ENCODE peak calls at places on chromosomes 13 and 19, in five cellular contexts. N, R, X, Q and K are unnamed samples.

GRCh38 chr19:50718255-50719118 is 1.1 kb downstream of the SHANK1 start:
- DNase-seq in N (no peak), R (no peak), X (no peak), Q (no peak), K (no peak)

GRCh38 chr13:98809345-98809777 is 56.9 kb upstream of the SLC15A1 start:
- DNase-seq in N (no peak), R (no peak), X (no peak), Q (peak), K (no peak)

GRCh38 chr13:113962975-113963374 is 10.9 kb downstream of the C13orf46 start:
- DNase-seq in N (no peak), R (no peak), X (no peak), Q (no peak), K (no peak)

GRCh38 chr13:38636106-38636505 is 50.8 kb upstream of the FREM2 start:
- DNase-seq in N (no peak), R (no peak), X (no peak), Q (no peak), K (no peak)

GRCh38 chr19:29610574-29611271 is 4.6 kb downstream of the POP4 start:
- DNase-seq in N (peak), R (peak), X (peak), Q (peak), K (peak)

GRCh38 chr13:75872970-75873369 is 236.8 kb downstream of the LMO7 start:
- DNase-seq in N (no peak), R (no peak), X (no peak), Q (no peak), K (no peak)

GRCh38 chr19:21094347-21095025 is 12.5 kb downstream of the ZNF714 start:
- DNase-seq in N (no peak), R (no peak), X (no peak), Q (no peak), K (no peak)

GRCh38 chr19:35695895-35696422 is 8.4 kb upstream of the ZBTB32 start:
- DNase-seq in N (no peak), R (no peak), X (no peak), Q (no peak), K (no peak)

GRCh38 chr13:31885994-31886393 is 145.6 kb upstream of the FRY start:
- DNase-seq in N (peak), R (no peak), X (no peak), Q (no peak), K (no peak)

GRCh38 chr13:93700115-93700514 is 473.5 kb downstream of the GPC6 start:
- DNase-seq in N (no peak), R (no peak), X (no peak), Q (no peak), K (no peak)

GRCh38 chr13:75384881-75385707 is 96.9 kb downstream of the TBC1D4 start:
- DNase-seq in N (peak), R (no peak), X (no peak), Q (no peak), K (no peak)

GRCh38 chr13:109160357-109160756 is 530.9 kb downstream of the MYO16 start:
- DNase-seq in N (no peak), R (peak), X (no peak), Q (no peak), K (no peak)

GRCh38 chr13:71758823-71759222 is 108.2 kb downstream of the DACH1 start:
- DNase-seq in N (peak), R (no peak), X (no peak), Q (no peak), K (no peak)

GRCh38 chr13:71759506-71760225 is 107.3 kb downstream of the DACH1 start:
- DNase-seq in N (no peak), R (no peak), X (no peak), Q (no peak), K (no peak)

GRCh38 chr13:71751074-71751473 is 115.9 kb downstream of the DACH1 start:
- DNase-seq in N (no peak), R (no peak), X (no peak), Q (no peak), K (no peak)

GRCh38 chr13:71760226-71760591 is 106.8 kb downstream of the DACH1 start:
- DNase-seq in N (no peak), R (no peak), X (no peak), Q (no peak), K (no peak)

DNA sequence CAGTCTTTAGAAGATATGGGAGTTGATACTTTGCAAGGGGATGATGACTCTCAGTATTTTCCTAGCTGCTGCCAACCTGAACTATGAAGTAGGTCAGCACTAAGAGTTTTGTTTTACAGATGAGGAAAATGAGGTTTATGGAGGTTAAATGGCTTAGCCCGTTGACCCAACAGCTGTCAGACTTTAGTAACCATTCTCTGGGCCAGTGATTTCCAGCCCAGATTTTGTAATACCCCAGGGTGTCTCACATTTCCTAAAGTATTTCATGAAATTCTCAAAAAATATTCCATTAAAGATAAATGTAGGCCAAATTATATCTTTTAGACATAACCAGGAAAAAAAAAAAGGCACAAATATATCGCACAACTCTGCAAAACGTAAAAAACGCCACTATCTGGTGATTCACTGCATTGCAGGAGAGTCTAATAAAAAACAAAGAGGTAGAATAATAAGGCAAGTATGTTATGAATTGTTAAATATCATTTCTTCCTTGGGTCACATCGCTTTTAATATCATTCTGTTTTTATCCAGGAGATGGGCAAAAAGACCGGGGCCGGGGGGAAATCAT is 112.5 kb downstream of the DACH1 start:
- DNase-seq in N (no peak), R (no peak), X (no peak), Q (no peak), K (no peak)
- TF ChIP-seq CTCF in N (peak), R (peak), X (no peak), Q (no peak), K (peak)

GRCh38 chr13:27524981-27525975 is 74.9 kb upstream of the MTIF3 start:
- DNase-seq in N (no peak), R (no peak), X (no peak), Q (no peak), K (no peak)

GRCh38 chr13:27522847-27523246 is 72.5 kb upstream of the MTIF3 start:
- DNase-seq in N (no peak), R (no peak), X (no peak), Q (no peak), K (no peak)

GRCh38 chr13:27528908-27529307 is 78.5 kb upstream of the MTIF3 start:
- DNase-seq in N (no peak), R (no peak), X (no peak), Q (no peak), K (no peak)

GRCh38 chr13:27523345-27524073 is 73.1 kb upstream of the MTIF3 start:
- DNase-seq in N (no peak), R (no peak), X (no peak), Q (no peak), K (no peak)

GRCh38 chr13:27526516-27526915 is 76.2 kb upstream of the MTIF3 start:
- DNase-seq in N (no peak), R (no peak), X (no peak), Q (no peak), K (no peak)
- TF ChIP-seq CTCF in N (no peak), R (no peak), X (no peak), Q (no peak), K (no peak)

GRCh38 chr19:41161903-41162302 is 31.1 kb upstream of the CYP2S1 start:
- DNase-seq in N (no peak), R (peak), X (no peak), Q (no peak), K (no peak)
- TF ChIP-seq CTCF in N (no peak), R (peak), X (no peak), Q (no peak), K (no peak)

DNA sequence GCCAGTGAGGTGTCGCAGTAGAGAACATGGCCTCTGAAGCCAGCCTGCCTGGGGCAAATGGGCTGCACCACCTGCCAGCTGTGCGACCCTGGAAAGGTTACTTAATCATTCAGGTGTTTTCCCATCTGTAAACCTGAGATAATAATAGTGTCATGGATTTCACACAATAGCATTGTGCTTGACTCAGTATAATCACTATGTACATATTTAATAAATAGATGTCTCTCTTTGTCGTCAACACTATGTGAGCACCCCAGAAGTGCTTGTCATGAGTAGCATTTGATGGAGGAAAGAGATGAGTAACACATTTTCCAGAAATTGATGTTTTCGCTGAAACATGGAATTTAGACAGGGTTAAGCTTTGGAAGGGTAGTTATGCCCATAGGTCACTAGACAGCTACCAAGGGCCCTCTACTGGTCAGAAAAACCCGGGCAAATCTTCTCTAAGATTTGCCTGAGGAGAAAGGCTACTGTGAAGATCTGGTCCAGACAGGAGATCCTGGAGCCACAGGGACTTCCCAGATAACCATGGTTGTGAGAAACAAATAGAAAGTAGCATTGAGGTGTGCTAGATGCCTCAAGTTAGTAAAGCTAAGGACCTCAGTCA is 9.5 kb upstream of the MBNL2 start:
- DNase-seq in N (peak), R (peak), X (peak), Q (no peak), K (no peak)
- TF ChIP-seq CTCF in N (peak), R (peak), X (peak), Q (peak), K (no peak)

GRCh38 chr13:102769679-102770078 is 3.9 kb downstream of the TEX30 start:
- DNase-seq in N (peak), R (peak), X (no peak), Q (no peak), K (no peak)
- TF ChIP-seq CTCF in N (no peak), R (peak), X (no peak), Q (no peak), K (no peak)

DNA sequence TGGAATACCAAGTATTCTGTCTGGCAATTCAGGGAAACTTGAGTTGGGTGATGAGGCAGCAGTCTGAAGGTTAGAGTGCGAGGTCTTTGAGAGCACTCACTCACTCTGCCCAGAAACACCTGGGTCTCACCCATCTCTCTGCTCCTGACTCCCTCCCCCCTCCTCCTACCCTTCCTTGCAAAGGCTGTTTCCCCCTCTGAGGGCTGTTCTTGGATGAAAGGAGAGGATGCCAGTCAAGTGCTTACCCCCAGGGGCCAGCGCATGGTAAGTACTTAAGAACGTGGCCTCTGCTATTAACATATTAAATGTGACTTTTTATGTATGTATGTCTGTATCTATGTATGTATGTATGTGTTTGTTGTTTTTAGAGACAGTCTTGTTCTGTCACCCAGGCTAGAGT is 22.5 kb downstream of the SIPA1L3 start:
- DNase-seq in N (no peak), R (no peak), X (no peak), Q (no peak), K (no peak)
- TF ChIP-seq CTCF in N (no peak), R (no peak), X (no peak), Q (no peak), K (no peak)

DNA sequence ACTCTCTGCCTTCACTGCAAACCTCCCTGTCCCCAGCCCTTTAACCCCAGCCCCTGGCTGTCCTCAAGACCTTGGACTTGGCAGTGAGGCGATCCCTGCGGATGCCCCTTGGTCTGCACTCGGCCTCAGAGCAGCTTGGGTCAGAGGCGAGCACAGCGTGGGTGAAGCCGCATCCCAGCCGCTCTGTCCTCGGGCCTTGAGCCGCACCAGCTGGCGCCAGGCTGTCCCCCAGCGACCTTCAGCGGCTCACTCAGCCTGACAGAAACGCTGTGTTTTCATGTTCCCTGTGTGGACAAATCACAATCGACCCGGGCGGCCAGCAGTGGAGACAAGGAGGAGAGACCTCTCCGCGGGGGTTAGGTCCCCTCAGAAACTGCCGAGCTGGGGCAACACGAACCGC is 52.0 kb downstream of the GNG7 start:
- DNase-seq in N (no peak), R (no peak), X (no peak), Q (no peak), K (no peak)
- TF ChIP-seq CTCF in N (no peak), R (no peak), X (no peak), Q (no peak), K (no peak)